ENCODE peak calls at places on chromosomes 12 and 14, in nine cellular contexts. N is uterus, Q is upper lobe of right lung, C is psoas muscle, K is A673, X is PC-3, B is kidney, O is foreskin keratinocyte, V is esophagus squamous epithelium. H is an unnamed sample. For H3K4me1, the result is how much of the 10 kb centered on the place peaks cover.

GRCh38 chr12:27779416-27779815 is 617 bp upstream of the KLHL42 start:
- DNase-seq in N (peak), Q (no peak), C (no peak), K (no peak), X (no peak), B (peak), O (no peak), V (no peak), H (peak)

GRCh38 chr12:117499759-117500485 is 138.5 kb upstream of the NOS1 start:
- DNase-seq in N (no peak), Q (no peak), C (no peak), K (no peak), X (no peak), B (no peak), O (no peak), V (no peak), H (no peak)

GRCh38 chr14:93078830-93079229 is 36.9 kb downstream of the ITPK1 start:
- DNase-seq in N (peak), Q (no peak), C (no peak), K (no peak), X (no peak), B (no peak), O (no peak), V (no peak), H (peak)

GRCh38 chr14:21024668-21025373 is at the start of gene NDRG2:
- DNase-seq in N (peak), Q (peak), C (peak), K (peak), X (no peak), B (peak), O (no peak), V (no peak), H (peak)

GRCh38 chr12:41709463-41710285 is 435.0 kb downstream of the GXYLT1 start:
- DNase-seq in N (no peak), Q (no peak), C (no peak), K (no peak), X (no peak), B (no peak), O (no peak), V (no peak), H (no peak)

GRCh38 chr12:3043406-3043805 is 33.8 kb upstream of the TSPAN9 start:
- DNase-seq in N (no peak), Q (no peak), C (no peak), K (no peak), X (no peak), B (no peak), O (no peak), V (no peak), H (no peak)

GRCh38 chr14:95696741-95697140 is 10.5 kb downstream of the TCL1B start:
- DNase-seq in N (no peak), Q (no peak), C (no peak), K (no peak), X (no peak), B (no peak), O (no peak), V (no peak), H (no peak)

GRCh38 chr14:86646688-86647687 is 1117.0 kb downstream of the FLRT2 start:
- DNase-seq in N (no peak), Q (no peak), C (no peak), K (peak), X (peak), B (no peak), O (peak), V (no peak), H (no peak)

GRCh38 chr14:72924332-72924731 is 1.9 kb upstream of the DCAF4 start:
- DNase-seq in N (no peak), Q (peak), C (no peak), K (no peak), X (peak), B (no peak), O (no peak), V (no peak), H (peak)

GRCh38 chr12:50618864-50619609 is 114.3 kb downstream of the DIP2B start:
- DNase-seq in N (no peak), Q (no peak), C (no peak), K (no peak), X (peak), B (no peak), O (peak), V (no peak), H (no peak)
- H3K4me1 ChIP-seq in N (under half), Q (under half), C (under half), K (half or more), X (under half), B (under half), O (half or more), V (under half), H (under half)

GRCh38 chr14:69617796-69618195 is 6.4 kb downstream of the SUSD6 start:
- DNase-seq in N (no peak), Q (no peak), C (no peak), K (no peak), X (no peak), B (no peak), O (no peak), V (no peak), H (no peak)
- H3K4me1 ChIP-seq in N (under half), Q (half or more), C (half or more), K (under half), X (under half), B (half or more), O (under half), V (half or more), H (half or more)

GRCh38 chr14:53037016-53037415 is 86.2 kb upstream of the FERMT2 start:
- DNase-seq in N (no peak), Q (no peak), C (no peak), K (no peak), X (no peak), B (no peak), O (no peak), V (no peak), H (no peak)

GRCh38 chr14:53035796-53036195 is 84.9 kb upstream of the FERMT2 start:
- DNase-seq in N (no peak), Q (no peak), C (no peak), K (no peak), X (no peak), B (no peak), O (no peak), V (no peak), H (no peak)

GRCh38 chr14:53041067-53041466 is 90.2 kb upstream of the FERMT2 start:
- DNase-seq in N (no peak), Q (no peak), C (no peak), K (no peak), X (no peak), B (no peak), O (no peak), V (no peak), H (no peak)

GRCh38 chr14:53035336-53035735 is 84.5 kb upstream of the FERMT2 start:
- DNase-seq in N (no peak), Q (no peak), C (no peak), K (no peak), X (no peak), B (no peak), O (no peak), V (no peak), H (no peak)

DNA sequence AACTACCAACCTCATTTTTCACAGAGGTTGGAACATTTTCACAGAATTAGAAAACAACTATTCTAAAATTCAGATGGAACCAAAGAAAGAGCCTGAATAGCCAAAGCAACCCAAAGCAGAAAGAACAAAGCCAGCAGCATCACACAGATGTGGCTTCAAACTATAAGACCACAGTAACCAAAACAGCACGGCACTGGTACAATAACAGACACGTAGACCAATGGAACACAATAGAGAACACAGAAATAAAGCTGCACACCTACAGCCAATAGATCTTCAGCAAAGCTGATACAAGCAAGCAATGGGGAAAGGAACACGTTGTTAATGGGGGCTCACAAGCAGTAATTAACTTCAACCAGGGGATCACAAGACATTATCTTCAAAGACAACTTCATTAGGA is 87.8 kb upstream of the FERMT2 start:
- DNase-seq in N (no peak), Q (no peak), C (no peak), K (no peak), X (no peak), B (no peak), O (no peak), V (no peak), H (no peak)
- H3K4me1 ChIP-seq in N (under half), Q (under half), C (under half), K (under half), X (under half), B (under half), O (under half), V (under half), H (under half)

GRCh38 chr12:1773937-1774655 is 46.3 kb upstream of the LRTM2 start:
- DNase-seq in N (no peak), Q (no peak), C (peak), K (no peak), X (no peak), B (no peak), O (no peak), V (no peak), H (no peak)
- H3K4me1 ChIP-seq in N (under half), Q (under half), C (under half), K (under half), X (under half), B (under half), O (under half), V (under half), H (under half)

GRCh38 chr14:68168460-68169109 is 349.0 kb downstream of the RAD51B start:
- DNase-seq in N (no peak), Q (no peak), C (no peak), K (no peak), X (no peak), B (no peak), O (no peak), V (no peak), H (no peak)

GRCh38 chr14:68164723-68165122 is 345.1 kb downstream of the RAD51B start:
- DNase-seq in N (no peak), Q (no peak), C (no peak), K (no peak), X (peak), B (no peak), O (no peak), V (no peak), H (no peak)

GRCh38 chr14:68165274-68165843 is 345.8 kb downstream of the RAD51B start:
- DNase-seq in N (no peak), Q (no peak), C (no peak), K (no peak), X (no peak), B (no peak), O (no peak), V (no peak), H (no peak)

GRCh38 chr14:68167717-68168087 is 348.1 kb downstream of the RAD51B start:
- DNase-seq in N (no peak), Q (no peak), C (no peak), K (no peak), X (no peak), B (no peak), O (no peak), V (no peak), H (no peak)

GRCh38 chr14:68167019-68167716 is 347.6 kb downstream of the RAD51B start:
- DNase-seq in N (no peak), Q (no peak), C (no peak), K (no peak), X (no peak), B (no peak), O (no peak), V (no peak), H (no peak)
- H3K4me1 ChIP-seq in N (under half), Q (under half), C (under half), K (under half), X (under half), B (under half), O (under half), V (under half), H (under half)

DNA sequence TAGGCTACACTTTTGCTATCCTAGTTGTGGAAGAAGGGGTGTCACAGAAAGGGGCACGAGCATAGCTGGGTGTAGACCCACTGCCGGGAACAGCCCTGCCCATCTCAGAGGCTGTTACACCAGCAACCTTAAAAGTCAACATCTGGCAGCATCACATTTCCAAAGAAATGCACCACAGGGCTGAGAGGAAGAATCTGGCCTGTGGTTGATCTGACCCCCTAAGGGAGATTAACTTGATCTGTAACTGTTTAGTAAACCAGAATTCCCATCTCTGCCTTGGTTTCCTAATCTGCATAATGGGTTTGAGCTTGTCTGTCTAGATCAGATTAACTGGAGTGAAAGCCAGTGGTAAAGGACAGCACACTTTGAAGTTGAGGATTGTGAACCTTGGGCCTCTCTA is 1.3 kb downstream of the LRP1-AS start:
- DNase-seq in N (no peak), Q (no peak), C (no peak), K (no peak), X (no peak), B (no peak), O (no peak), V (no peak), H (no peak)
- H3K4me1 ChIP-seq in N (under half), Q (half or more), C (under half), K (under half), X (under half), B (under half), O (under half), V (under half), H (half or more)

DNA sequence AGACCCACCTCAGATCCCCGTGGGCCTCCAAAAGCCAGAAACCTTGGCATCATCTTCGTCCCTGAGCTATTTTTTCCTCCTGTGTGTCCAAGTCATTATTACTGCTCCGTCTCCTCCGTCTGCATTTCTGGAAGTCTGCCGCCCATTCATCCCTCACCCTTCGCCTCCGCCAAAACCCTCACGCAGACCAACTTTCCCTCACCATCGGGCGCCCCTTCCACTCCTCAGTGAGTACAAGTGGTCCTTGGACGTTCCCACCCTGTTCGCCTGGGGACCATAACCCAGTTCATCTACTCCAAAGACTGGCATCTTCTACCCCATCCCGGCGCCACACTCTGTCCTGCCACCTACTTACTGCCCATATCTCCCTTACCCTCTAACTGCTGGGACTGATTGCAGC is 3.7 kb upstream of the LTBP2 start:
- DNase-seq in N (no peak), Q (no peak), C (peak), K (no peak), X (no peak), B (no peak), O (no peak), V (no peak), H (peak)
- H3K4me1 ChIP-seq in N (under half), Q (under half), C (under half), K (under half), X (half or more), B (under half), O (under half), V (half or more), H (half or more)

GRCh38 chr12:6330999-6331714 is 10.7 kb downstream of the TNFRSF1A start:
- DNase-seq in N (no peak), Q (no peak), C (no peak), K (no peak), X (no peak), B (no peak), O (no peak), V (no peak), H (no peak)
- H3K4me1 ChIP-seq in N (under half), Q (half or more), C (under half), K (under half), X (under half), B (under half), O (under half), V (half or more), H (under half)